ENCODE peak calls at places on chromosomes 12 and 14, in eight cellular contexts. W is stimulated activated CD4-positive, alpha-beta T cell treated with anti-CD3 and anti-CD28 coated beads, Interleukin-2, amount 100 ng/mL, for 48 hours; K is iPS DF 19.7; R is fibroblast of mammary gland; F is pancreas; L is caudate nucleus; B is T-cell; D is stimulated activated CD8-positive, alpha-beta memory T cell treated with anti-CD3 and anti-CD28 coated beads, Interleukin-15, amount 100 ng/mL, for 24 hours. Q is an unnamed sample.
A peak's percentile ranks its signal among the peaks of the same experiment; 100 is the strongest.

GRCh38 chr12:128956755-128957154 is 103.5 kb downstream of the GLT1D1 start:
- DNase-seq in W (no peak), K (no peak), R (no peak), F (no peak), L (no peak), B (no peak), D (no peak), Q (no peak)

GRCh38 chr14:57739543-57739942 is 126.3 kb downstream of the SLC35F4 start:
- DNase-seq in W (no peak), K (no peak), R (no peak), F (no peak), L (no peak), B (no peak), D (no peak), Q (no peak)

GRCh38 chr12:91778938-91779400 is 366.7 kb downstream of the BTG1 start:
- DNase-seq in W (peak; percentile 23), K (no peak), R (peak; percentile 96), F (no peak), L (no peak), B (peak; percentile 2), D (no peak), Q (peak; percentile 26)

GRCh38 chr14:91875515-91876286 is 8.4 kb upstream of the TC2N start:
- DNase-seq in W (no peak), K (no peak), R (no peak), F (peak; percentile 80), L (no peak), B (no peak), D (no peak), Q (peak; percentile 46)

GRCh38 chr12:124673881-124674617 is 106.6 kb upstream of the NCOR2 start:
- DNase-seq in W (no peak), K (no peak), R (no peak), F (no peak), L (peak; percentile 44), B (no peak), D (no peak), Q (no peak)

GRCh38 chr14:68551045-68551683 is 241.7 kb downstream of the ZFP36L1 start:
- DNase-seq in W (no peak), K (no peak), R (no peak), F (no peak), L (no peak), B (no peak), D (no peak), Q (no peak)

GRCh38 chr12:11747969-11748368 is 98.5 kb downstream of the ETV6 start:
- DNase-seq in W (no peak), K (no peak), R (no peak), F (no peak), L (no peak), B (no peak), D (no peak), Q (no peak)

GRCh38 chr12:110175201-110175600 is 51.0 kb downstream of the IFT81 start:
- DNase-seq in W (no peak), K (no peak), R (no peak), F (no peak), L (no peak), B (no peak), D (no peak), Q (no peak)

GRCh38 chr14:76250345-76250744 is 98.6 kb downstream of the GPATCH2L start:
- DNase-seq in W (no peak), K (no peak), R (no peak), F (no peak), L (no peak), B (no peak), D (no peak), Q (no peak)

GRCh38 chr12:98895086-98895651 is 250.1 kb downstream of the APAF1 start:
- DNase-seq in W (no peak), K (no peak), R (no peak), F (no peak), L (peak; percentile 86), B (no peak), D (no peak), Q (no peak)

GRCh38 chr12:24852420-24852819 is 96.5 kb downstream of the BCAT1 start:
- DNase-seq in W (no peak), K (no peak), R (no peak), F (no peak), L (no peak), B (no peak), D (no peak), Q (no peak)

GRCh38 chr14:105885561-105886320 is 359.4 kb downstream of the TMEM121 start:
- DNase-seq in W (no peak), K (no peak), R (no peak), F (no peak), L (no peak), B (no peak), D (no peak), Q (peak; percentile 16)

GRCh38 chr12:24297516-24297915 is 348.0 kb upstream of the SOX5 start:
- DNase-seq in W (no peak), K (no peak), R (no peak), F (no peak), L (no peak), B (no peak), D (no peak), Q (no peak)

GRCh38 chr12:82757059-82757458 is 70.4 kb downstream of the TMTC2 start:
- DNase-seq in W (no peak), K (no peak), R (peak; percentile 40), F (no peak), L (no peak), B (no peak), D (no peak), Q (no peak)

GRCh38 chr12:108772247-108772646 is 40.9 kb upstream of the CORO1C start:
- DNase-seq in W (no peak), K (no peak), R (no peak), F (no peak), L (no peak), B (no peak), D (no peak), Q (no peak)

GRCh38 chr12:57990241-57990883 is 49.0 kb downstream of the ATP23 start:
- DNase-seq in W (no peak), K (no peak), R (no peak), F (no peak), L (no peak), B (no peak), D (no peak), Q (no peak)

GRCh38 chr12:107560194-107560905 is 125.2 kb upstream of the PWP1 start:
- DNase-seq in W (no peak), K (peak; percentile 48), R (no peak), F (no peak), L (no peak), B (no peak), D (no peak), Q (no peak)

Q was measured in stomach.